ENCODE peak calls at places on chromosomes 2 and 18, in six cellular contexts. One of them, this sample, is unnamed.

GRCh38 chr2:176680916-176681315 is 411.7 kb downstream of the MTX2 start:
- DNase-seq in iris pigment epithelial cell: peak
- DNase-seq in GM12865: no peak
- DNase-seq in NCI-H82: no peak
- DNase-seq in heart right ventricle: no peak
- DNase-seq in immature natural killer cell: no peak
- DNase-seq in this sample: no peak

GRCh38 chr2:118994778-118995177 is 52.8 kb downstream of the MARCO start:
- DNase-seq in immature natural killer cell: no peak
- DNase-seq in iris pigment epithelial cell: no peak
- DNase-seq in GM12865: no peak
- DNase-seq in NCI-H82: no peak
- DNase-seq in heart right ventricle: no peak
- DNase-seq in this sample: no peak

GRCh38 chr2:46984642-46985476 is 69.3 kb upstream of the MCFD2 start:
- DNase-seq in immature natural killer cell: no peak
- DNase-seq in heart right ventricle: peak
- DNase-seq in NCI-H82: no peak
- DNase-seq in iris pigment epithelial cell: peak
- DNase-seq in GM12865: peak
- DNase-seq in this sample: no peak

GRCh38 chr2:191345788-191346187 is 100.6 kb downstream of the MYO1B start:
- DNase-seq in NCI-H82: no peak
- DNase-seq in heart right ventricle: no peak
- DNase-seq in GM12865: no peak
- DNase-seq in iris pigment epithelial cell: peak
- DNase-seq in immature natural killer cell: no peak
- DNase-seq in this sample: no peak

GRCh38 chr2:29579495-29580178 is 341.7 kb downstream of the ALK start:
- DNase-seq in iris pigment epithelial cell: peak
- DNase-seq in GM12865: no peak
- DNase-seq in NCI-H82: no peak
- DNase-seq in heart right ventricle: no peak
- DNase-seq in immature natural killer cell: no peak
- DNase-seq in this sample: no peak

GRCh38 chr2:96142217-96143113 is 2.8 kb downstream of the DUSP2 start:
- DNase-seq in GM12865: peak
- DNase-seq in immature natural killer cell: no peak
- DNase-seq in iris pigment epithelial cell: no peak
- DNase-seq in NCI-H82: no peak
- DNase-seq in heart right ventricle: no peak
- DNase-seq in this sample: no peak

GRCh38 chr2:223768179-223768578 is 69.2 kb downstream of the AP1S3 start:
- DNase-seq in iris pigment epithelial cell: no peak
- DNase-seq in immature natural killer cell: no peak
- DNase-seq in GM12865: no peak
- DNase-seq in NCI-H82: no peak
- DNase-seq in heart right ventricle: no peak
- DNase-seq in this sample: no peak

GRCh38 chr18:24488824-24489493 is 28.5 kb downstream of the HRH4 start:
- DNase-seq in GM12865: peak
- DNase-seq in NCI-H82: peak
- DNase-seq in iris pigment epithelial cell: peak
- DNase-seq in heart right ventricle: no peak
- DNase-seq in immature natural killer cell: peak
- DNase-seq in this sample: peak

GRCh38 chr18:38241736-38242135 is 676.1 kb upstream of the CELF4 start:
- DNase-seq in GM12865: no peak
- DNase-seq in NCI-H82: no peak
- DNase-seq in immature natural killer cell: no peak
- DNase-seq in heart right ventricle: no peak
- DNase-seq in iris pigment epithelial cell: peak
- DNase-seq in this sample: no peak

GRCh38 chr2:15449542-15450236 is 111.4 kb downstream of the NBAS start:
- DNase-seq in immature natural killer cell: no peak
- DNase-seq in iris pigment epithelial cell: no peak
- DNase-seq in GM12865: no peak
- DNase-seq in heart right ventricle: no peak
- DNase-seq in NCI-H82: no peak
- DNase-seq in this sample: no peak

GRCh38 chr2:216803803-216804202 is 56.1 kb downstream of the TNP1 start:
- DNase-seq in iris pigment epithelial cell: no peak
- DNase-seq in heart right ventricle: peak
- DNase-seq in GM12865: no peak
- DNase-seq in NCI-H82: no peak
- DNase-seq in immature natural killer cell: no peak
- DNase-seq in this sample: no peak

GRCh38 chr18:73478191-73478590 is 610.4 kb upstream of the NETO1 start:
- DNase-seq in iris pigment epithelial cell: no peak
- DNase-seq in immature natural killer cell: no peak
- DNase-seq in NCI-H82: no peak
- DNase-seq in heart right ventricle: no peak
- DNase-seq in GM12865: no peak
- DNase-seq in this sample: no peak

GRCh38 chr2:132009874-132010521 is 151.8 kb downstream of the ANKRD30BL start:
- DNase-seq in GM12865: no peak
- DNase-seq in immature natural killer cell: no peak
- DNase-seq in iris pigment epithelial cell: peak
- DNase-seq in heart right ventricle: no peak
- DNase-seq in NCI-H82: peak
- DNase-seq in this sample: no peak

GRCh38 chr18:6885992-6886823 is 156.7 kb downstream of the ARHGAP28 start:
- DNase-seq in GM12865: peak
- DNase-seq in heart right ventricle: peak
- DNase-seq in iris pigment epithelial cell: peak
- DNase-seq in NCI-H82: peak
- DNase-seq in immature natural killer cell: no peak
- DNase-seq in this sample: peak

GRCh38 chr2:100606740-100607343 is 44.0 kb downstream of the PDCL3 start:
- DNase-seq in NCI-H82: peak
- DNase-seq in heart right ventricle: peak
- DNase-seq in immature natural killer cell: peak
- DNase-seq in GM12865: peak
- DNase-seq in iris pigment epithelial cell: peak
- DNase-seq in this sample: peak

GRCh38 chr2:6845312-6845711 is 20.4 kb downstream of the CMPK2 start:
- DNase-seq in heart right ventricle: no peak
- DNase-seq in iris pigment epithelial cell: peak
- DNase-seq in NCI-H82: no peak
- DNase-seq in GM12865: peak
- DNase-seq in immature natural killer cell: no peak
- DNase-seq in this sample: no peak

GRCh38 chr18:80107396-80107795 is 1.7 kb upstream of the ADNP2 start:
- DNase-seq in NCI-H82: no peak
- DNase-seq in immature natural killer cell: no peak
- DNase-seq in iris pigment epithelial cell: no peak
- DNase-seq in heart right ventricle: no peak
- DNase-seq in GM12865: no peak
- DNase-seq in this sample: no peak

GRCh38 chr2:25894135-25894830 is 16.0 kb upstream of the ASXL2 start:
- DNase-seq in NCI-H82: peak
- DNase-seq in iris pigment epithelial cell: peak
- DNase-seq in GM12865: no peak
- DNase-seq in immature natural killer cell: no peak
- DNase-seq in heart right ventricle: peak
- DNase-seq in this sample: no peak

GRCh38 chr2:10487144-10488104 is 39.3 kb upstream of the ODC1 start:
- DNase-seq in GM12865: no peak
- DNase-seq in iris pigment epithelial cell: no peak
- DNase-seq in heart right ventricle: no peak
- DNase-seq in NCI-H82: no peak
- DNase-seq in immature natural killer cell: peak
- DNase-seq in this sample: peak

GRCh38 chr18:35969676-35970075 is 2.8 kb upstream of the RMP24 start:
- DNase-seq in NCI-H82: no peak
- DNase-seq in iris pigment epithelial cell: no peak
- DNase-seq in immature natural killer cell: no peak
- DNase-seq in GM12865: no peak
- DNase-seq in heart right ventricle: no peak
- DNase-seq in this sample: no peak

GRCh38 chr2:99572380-99572779 is 82.6 kb upstream of the REV1 start:
- DNase-seq in NCI-H82: no peak
- DNase-seq in immature natural killer cell: no peak
- DNase-seq in heart right ventricle: no peak
- DNase-seq in iris pigment epithelial cell: peak
- DNase-seq in GM12865: no peak
- DNase-seq in this sample: no peak

GRCh38 chr18:74635202-74635969 is 37.7 kb downstream of the ZNF407 start:
- DNase-seq in immature natural killer cell: no peak
- DNase-seq in iris pigment epithelial cell: no peak
- DNase-seq in heart right ventricle: no peak
- DNase-seq in NCI-H82: no peak
- DNase-seq in GM12865: no peak
- DNase-seq in this sample: no peak

GRCh38 chr2:19048593-19049264 is 309.7 kb downstream of the OSR1 start:
- DNase-seq in NCI-H82: no peak
- DNase-seq in heart right ventricle: peak
- DNase-seq in iris pigment epithelial cell: peak
- DNase-seq in GM12865: no peak
- DNase-seq in immature natural killer cell: no peak
- DNase-seq in this sample: peak

GRCh38 chr2:120867290-120868231 is 131.9 kb downstream of the GLI2 start:
- DNase-seq in NCI-H82: peak
- DNase-seq in immature natural killer cell: no peak
- DNase-seq in heart right ventricle: peak
- DNase-seq in iris pigment epithelial cell: peak
- DNase-seq in GM12865: no peak
- DNase-seq in this sample: no peak

GRCh38 chr2:238651306-238652052 is 196.4 kb upstream of the TWIST2 start:
- DNase-seq in immature natural killer cell: no peak
- DNase-seq in heart right ventricle: no peak
- DNase-seq in GM12865: no peak
- DNase-seq in NCI-H82: no peak
- DNase-seq in iris pigment epithelial cell: no peak
- DNase-seq in this sample: no peak

GRCh38 chr18:62663731-62664336 is 51.5 kb upstream of the PHLPP1 start:
- DNase-seq in NCI-H82: no peak
- DNase-seq in heart right ventricle: peak
- DNase-seq in immature natural killer cell: no peak
- DNase-seq in iris pigment epithelial cell: peak
- DNase-seq in GM12865: peak
- DNase-seq in this sample: no peak

GRCh38 chr2:67858886-67859285 is 203.9 kb downstream of the C1D start:
- DNase-seq in GM12865: no peak
- DNase-seq in NCI-H82: no peak
- DNase-seq in iris pigment epithelial cell: no peak
- DNase-seq in immature natural killer cell: no peak
- DNase-seq in heart right ventricle: no peak
- DNase-seq in this sample: no peak

GRCh38 chr2:72115361-72116080 is 32.1 kb downstream of the CYP26B1 start:
- DNase-seq in GM12865: no peak
- DNase-seq in NCI-H82: no peak
- DNase-seq in heart right ventricle: no peak
- DNase-seq in immature natural killer cell: no peak
- DNase-seq in iris pigment epithelial cell: peak
- DNase-seq in this sample: no peak

GRCh38 chr18:11902522-11903292 is 5.4 kb downstream of the MPPE1 start:
- DNase-seq in immature natural killer cell: no peak
- DNase-seq in NCI-H82: no peak
- DNase-seq in GM12865: no peak
- DNase-seq in heart right ventricle: no peak
- DNase-seq in iris pigment epithelial cell: peak
- DNase-seq in this sample: no peak

GRCh38 chr2:95158891-95159619 is 593 bp downstream of the ZNF514 start:
- DNase-seq in heart right ventricle: peak
- DNase-seq in immature natural killer cell: no peak
- DNase-seq in iris pigment epithelial cell: peak
- DNase-seq in NCI-H82: peak
- DNase-seq in GM12865: peak
- DNase-seq in this sample: peak

GRCh38 chr2:176088048-176088936 is 4.2 kb upstream of the HOXD13 start:
- DNase-seq in NCI-H82: peak
- DNase-seq in iris pigment epithelial cell: peak
- DNase-seq in heart right ventricle: no peak
- DNase-seq in GM12865: peak
- DNase-seq in immature natural killer cell: no peak
- DNase-seq in this sample: peak

GRCh38 chr18:78497641-78498040 is 482.0 kb upstream of the SALL3 start:
- DNase-seq in NCI-H82: no peak
- DNase-seq in immature natural killer cell: no peak
- DNase-seq in heart right ventricle: no peak
- DNase-seq in iris pigment epithelial cell: no peak
- DNase-seq in GM12865: no peak
- DNase-seq in this sample: no peak

GRCh38 chr2:150931447-150931846 is 330.2 kb downstream of the RBM43 start:
- DNase-seq in GM12865: no peak
- DNase-seq in NCI-H82: no peak
- DNase-seq in heart right ventricle: no peak
- DNase-seq in immature natural killer cell: no peak
- DNase-seq in iris pigment epithelial cell: no peak
- DNase-seq in this sample: no peak

GRCh38 chr18:8732442-8733360 is 27.3 kb downstream of the MTCL1 start:
- DNase-seq in heart right ventricle: no peak
- DNase-seq in GM12865: no peak
- DNase-seq in iris pigment epithelial cell: no peak
- DNase-seq in NCI-H82: no peak
- DNase-seq in immature natural killer cell: no peak
- DNase-seq in this sample: no peak

GRCh38 chr2:174035117-174035516 is 69.9 kb upstream of the SP3 start:
- DNase-seq in iris pigment epithelial cell: no peak
- DNase-seq in NCI-H82: no peak
- DNase-seq in immature natural killer cell: no peak
- DNase-seq in heart right ventricle: no peak
- DNase-seq in GM12865: no peak
- DNase-seq in this sample: no peak

GRCh38 chr2:84713441-84713840 is 167.4 kb downstream of the TRABD2A start:
- DNase-seq in heart right ventricle: no peak
- DNase-seq in immature natural killer cell: no peak
- DNase-seq in iris pigment epithelial cell: no peak
- DNase-seq in GM12865: no peak
- DNase-seq in NCI-H82: no peak
- DNase-seq in this sample: no peak

GRCh38 chr2:162072976-162073775 is 839 bp downstream of the DPP4 start:
- DNase-seq in NCI-H82: peak
- DNase-seq in iris pigment epithelial cell: peak
- DNase-seq in GM12865: no peak
- DNase-seq in immature natural killer cell: no peak
- DNase-seq in heart right ventricle: peak
- DNase-seq in this sample: peak

GRCh38 chr18:25737710-25738251 is 352.6 kb downstream of the SS18 start:
- DNase-seq in GM12865: no peak
- DNase-seq in immature natural killer cell: no peak
- DNase-seq in iris pigment epithelial cell: peak
- DNase-seq in NCI-H82: peak
- DNase-seq in heart right ventricle: no peak
- DNase-seq in this sample: no peak

GRCh38 chr2:37665622-37666362 is 5.7 kb downstream of the CDC42EP3 start:
- DNase-seq in GM12865: peak
- DNase-seq in heart right ventricle: no peak
- DNase-seq in NCI-H82: peak
- DNase-seq in immature natural killer cell: no peak
- DNase-seq in iris pigment epithelial cell: no peak
- DNase-seq in this sample: no peak

This sample was measured in HuH-7.